ENCODE peak calls at places on chromosome 3, in six cellular contexts. P is H1, X is amniotic epithelial cell, L is cardiac fibroblast, F is H54, Y is transverse colon. C is an unnamed sample.

GRCh38 chr3:47120138-47120537 is 43.8 kb downstream of the SETD2 start:
- DNase-seq in Y (no peak), L (no peak), P (no peak), X (no peak), F (no peak), C (no peak)

GRCh38 chr3:172034786-172035685 is 4.3 kb upstream of the FNDC3B start:
- DNase-seq in L (peak), Y (no peak), P (peak), X (peak), F (peak), C (no peak)

GRCh38 chr3:159765025-159765859 is 223.4 kb upstream of the IL12A start:
- DNase-seq in F (peak), L (peak), X (peak), P (peak), Y (peak), C (no peak)

GRCh38 chr3:14297784-14298236 is 104.6 kb upstream of the SLC6A6 start:
- DNase-seq in Y (peak), X (no peak), F (no peak), L (no peak), P (peak), C (no peak)

GRCh38 chr3:157220211-157220610 is 60.3 kb upstream of the CCNL1 start:
- DNase-seq in X (no peak), Y (no peak), F (no peak), L (no peak), P (no peak), C (no peak)

GRCh38 chr3:170499562-170500156 is 81.0 kb downstream of the CLDN11 start:
- DNase-seq in X (peak), F (peak), L (peak), Y (peak), P (no peak), C (peak)

GRCh38 chr3:186842426-186843038 is at the start of gene ADIPOQ:
- DNase-seq in P (peak), X (no peak), Y (no peak), L (no peak), F (no peak), C (no peak)

GRCh38 chr3:65854606-65855304 is 184.0 kb downstream of the MAGI1 start:
- DNase-seq in F (no peak), X (no peak), Y (peak), L (no peak), P (no peak), C (no peak)

GRCh38 chr3:167095976-167096375 is 284.1 kb downstream of the ZBBX start:
- DNase-seq in F (no peak), X (peak), P (no peak), L (no peak), Y (no peak), C (no peak)

GRCh38 chr3:128335621-128336296 is 130.9 kb downstream of the DNAJB8 start:
- DNase-seq in Y (no peak), P (no peak), L (no peak), F (no peak), X (no peak), C (no peak)

GRCh38 chr3:109035082-109035481 is 81.4 kb upstream of the GUCA1C start:
- DNase-seq in P (no peak), Y (no peak), L (no peak), F (no peak), X (no peak), C (no peak)

GRCh38 chr3:136546718-136547117 is 205.5 kb downstream of the STAG1 start:
- DNase-seq in P (no peak), Y (no peak), L (peak), F (no peak), X (peak), C (no peak)

GRCh38 chr3:64972793-64973192 is 285.0 kb upstream of the ADAMTS9 start:
- DNase-seq in F (no peak), P (no peak), L (no peak), X (peak), Y (no peak), C (no peak)

GRCh38 chr3:52873433-52874159 is 23.8 kb downstream of the STIMATE start:
- DNase-seq in X (peak), Y (no peak), L (peak), P (no peak), F (no peak), C (no peak)

GRCh38 chr3:81863714-81864113 is 102.3 kb upstream of the GBE1 start:
- DNase-seq in Y (no peak), P (no peak), L (no peak), F (no peak), X (no peak), C (no peak)

GRCh38 chr3:117962750-117963149 is 1071.9 kb downstream of the IGSF11 start:
- DNase-seq in P (no peak), L (peak), F (no peak), Y (no peak), X (no peak), C (no peak)

GRCh38 chr3:183871541-183871940 is 13.1 kb downstream of the PARL start:
- DNase-seq in Y (no peak), P (no peak), L (no peak), X (no peak), F (no peak), C (no peak)

GRCh38 chr3:151568095-151568685 is 107.3 kb upstream of the IGSF10 start:
- DNase-seq in F (no peak), P (no peak), Y (no peak), X (no peak), L (peak), C (no peak)

GRCh38 chr3:102180291-102180931 is 254.4 kb upstream of the ZPLD1 start:
- DNase-seq in P (no peak), L (peak), Y (no peak), X (peak), F (no peak), C (no peak)

GRCh38 chr3:159169828-159170227 is 368.0 kb downstream of the MFSD1 start:
- DNase-seq in L (peak), X (peak), P (no peak), Y (no peak), F (no peak), C (no peak)

GRCh38 chr3:187197255-187197654 is at the start of gene RTP1:
- DNase-seq in L (no peak), P (no peak), F (no peak), X (no peak), Y (no peak), C (no peak)

GRCh38 chr3:196774191-196774820 is 34.6 kb downstream of the PAK2 start:
- DNase-seq in L (peak), X (peak), Y (no peak), F (no peak), P (no peak), C (no peak)

GRCh38 chr3:68919000-68919399 is 13.3 kb downstream of the TAFA4 start:
- DNase-seq in F (no peak), X (peak), P (peak), L (peak), Y (no peak), C (no peak)

GRCh38 chr3:11185564-11186317 is 31.4 kb downstream of the HRH1 start:
- DNase-seq in L (peak), X (peak), F (peak), Y (peak), P (no peak), C (no peak)

GRCh38 chr3:88986834-88987233 is 120.6 kb upstream of the EPHA3 start:
- DNase-seq in F (no peak), L (peak), P (no peak), Y (no peak), X (peak), C (no peak)